ENCODE peak calls at places on chromosomes 4 and X, in four cellular contexts. D, K, Y and U are unnamed samples.

GRCh38 chr4:111204807-111205206 is 581.9 kb upstream of the PITX2 start:
- DNase-seq in K (no peak), Y (no peak), D (no peak), U (no peak)

GRCh38 chrX:122868626-122869025 is 315.5 kb upstream of the GRIA3 start:
- DNase-seq in Y (peak; percentile 4), K (no peak), D (no peak), U (no peak)

GRCh38 chr4:168604496-168605373 is 107.9 kb downstream of the PALLD start:
- DNase-seq in D (peak; percentile 96), K (peak; percentile 61), Y (peak; percentile 91), U (no peak)

GRCh38 chr4:166252487-166253402 is 379.7 kb downstream of the TLL1 start:
- DNase-seq in Y (peak; percentile 51), D (peak; percentile 44), K (no peak), U (no peak)

GRCh38 chr4:76641758-76642157 is 206.7 kb downstream of the SHROOM3 start:
- DNase-seq in K (no peak), Y (no peak), D (no peak), U (no peak)

GRCh38 chrX:13364230-13364629 is 44.4 kb upstream of the ATXN3L start:
- DNase-seq in D (no peak), Y (no peak), K (no peak), U (no peak)

GRCh38 chr4:135552131-135552530 is 1350.5 kb upstream of the PABPC4L start:
- DNase-seq in Y (no peak), K (no peak), D (no peak), U (no peak)

GRCh38 chr4:2598661-2599654 is 62.5 kb downstream of the FAM193A start:
- DNase-seq in K (no peak), D (no peak), Y (peak; percentile 67), U (no peak)

GRCh38 chr4:152938237-152938969 is 2.3 kb downstream of the FHDC1 start:
- DNase-seq in Y (no peak), K (no peak), D (no peak), U (no peak)

DNA sequence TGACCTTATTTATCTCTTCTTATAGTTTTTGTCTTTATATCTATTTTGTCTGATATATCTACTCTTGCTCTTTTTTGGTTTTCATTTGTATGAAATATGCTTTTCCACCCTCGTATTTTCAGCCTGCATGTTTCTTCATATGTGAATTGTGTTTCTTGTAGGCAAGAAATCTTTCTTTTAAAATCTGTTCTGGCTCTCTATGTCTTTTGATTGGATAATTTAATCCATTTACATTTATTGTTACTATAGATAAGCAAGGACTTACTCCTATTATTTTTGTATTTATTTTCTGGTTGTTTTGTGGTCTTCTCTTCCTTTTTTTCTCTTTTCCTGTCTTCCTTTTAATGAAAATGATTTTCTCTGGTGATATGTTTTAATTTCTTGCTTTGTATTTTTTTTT is 403.1 kb downstream of the DCAF12L2 start:
- DNase-seq in K (no peak), D (no peak), Y (no peak), U (no peak)
- TF ChIP-seq CTCF in K (no peak), D (no peak), Y (no peak), U (no peak)

GRCh38 chrX:69060631-69061408 is 104.4 kb downstream of the PJA1 start:
- DNase-seq in K (peak; percentile 63), Y (peak; percentile 55), D (no peak), U (no peak)
- TF ChIP-seq CTCF in K (peak; percentile 27), Y (peak; percentile 63), D (no peak), U (peak; percentile 73)

GRCh38 chrX:40663078-40663740 is 15.8 kb upstream of the CXorf38 start:
- DNase-seq in Y (no peak), K (no peak), D (no peak), U (no peak)

GRCh38 chrX:40661489-40661888 is 14.1 kb upstream of the CXorf38 start:
- DNase-seq in Y (no peak), K (no peak), D (no peak), U (no peak)

GRCh38 chrX:40660381-40660780 is 13.0 kb upstream of the CXorf38 start:
- DNase-seq in K (no peak), Y (no peak), D (no peak), U (no peak)

GRCh38 chrX:40663880-40664630 is 16.7 kb upstream of the CXorf38 start:
- DNase-seq in D (no peak), K (no peak), Y (peak; percentile 69), U (no peak)
- TF ChIP-seq CTCF in D (peak; percentile 10), K (no peak), Y (peak; percentile 64), U (peak; percentile 69)

GRCh38 chr4:112564706-112565270 is 48.8 kb upstream of the NEUROG2 start:
- DNase-seq in K (no peak), Y (no peak), D (no peak), U (no peak)
- TF ChIP-seq CTCF in K (no peak), Y (no peak), D (peak; percentile 28), U (no peak)

DNA sequence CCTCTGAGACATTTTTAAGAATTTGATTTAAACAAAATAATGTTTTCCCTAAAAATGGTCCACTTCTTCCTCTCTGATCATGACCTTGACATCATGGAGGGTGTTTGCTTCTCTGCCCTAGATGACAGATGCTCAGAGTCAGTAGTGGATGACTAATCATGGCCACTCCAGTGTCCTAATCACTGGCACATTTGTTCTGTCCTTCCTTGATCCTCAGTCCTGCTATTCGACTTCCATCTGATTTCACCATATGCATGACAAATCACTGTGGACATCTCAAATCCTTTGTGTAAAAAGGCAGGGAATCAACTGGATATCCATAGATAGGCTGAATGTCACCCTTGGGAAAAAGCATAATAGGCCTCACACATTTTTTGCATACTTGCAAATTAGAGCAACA is 9.0 kb downstream of the CRMP1 start:
- DNase-seq in D (no peak), Y (no peak), K (no peak), U (no peak)
- TF ChIP-seq CTCF in D (no peak), Y (no peak), K (no peak), U (no peak)

DNA sequence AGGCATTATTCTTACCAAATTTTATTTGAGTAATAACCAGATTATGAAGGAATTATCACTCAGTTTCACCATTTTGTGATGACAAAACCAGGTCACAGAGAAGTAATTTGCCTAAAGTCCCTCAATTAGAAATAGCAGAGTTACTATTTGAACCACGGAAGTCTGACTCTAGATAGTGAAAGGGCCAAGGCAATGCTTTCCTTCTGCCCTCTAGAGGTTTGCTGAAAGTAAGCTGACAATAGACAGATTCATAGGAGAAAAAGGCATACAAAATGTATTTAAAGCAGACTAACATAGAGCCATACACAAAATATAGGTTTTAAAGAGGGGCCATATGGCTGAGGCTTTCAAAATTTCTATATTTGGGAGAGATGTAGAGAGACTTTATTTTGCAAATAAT is 43.1 kb downstream of the CXXC4 start:
- DNase-seq in Y (no peak), K (no peak), D (peak; percentile 37), U (no peak)
- TF ChIP-seq CTCF in Y (no peak), K (no peak), D (peak; percentile 61), U (peak; percentile 61)

GRCh38 chr4:25857403-25857802 is 5.4 kb downstream of the SEL1L3 start:
- DNase-seq in K (no peak), Y (peak; percentile 24), D (peak; percentile 16), U (no peak)
- TF ChIP-seq CTCF in K (no peak), Y (peak; percentile 42), D (peak; percentile 11), U (no peak)

GRCh38 chr4:138979742-138980141 is 35.8 kb upstream of the NOCT start:
- DNase-seq in D (no peak), Y (no peak), K (no peak), U (no peak)

GRCh38 chr4:138983690-138984089 is 31.9 kb upstream of the NOCT start:
- DNase-seq in D (no peak), K (no peak), Y (no peak), U (no peak)

GRCh38 chr4:138982754-138983153 is 32.8 kb upstream of the NOCT start:
- DNase-seq in D (no peak), Y (no peak), K (no peak), U (no peak)

GRCh38 chr4:138984647-138985046 is 30.9 kb upstream of the NOCT start:
- DNase-seq in D (no peak), Y (no peak), K (no peak), U (no peak)

GRCh38 chr4:138981930-138982390 is 33.6 kb upstream of the NOCT start:
- DNase-seq in D (no peak), K (peak; percentile 66), Y (peak; percentile 95), U (no peak)
- TF ChIP-seq CTCF in D (no peak), K (no peak), Y (peak; percentile 57), U (peak; percentile 27)

GRCh38 chr4:6343950-6344408 is 74.3 kb downstream of the WFS1 start:
- DNase-seq in K (no peak), Y (peak; percentile 60), D (no peak), U (peak; percentile 55)
- TF ChIP-seq CTCF in K (no peak), Y (no peak), D (no peak), U (no peak)

DNA sequence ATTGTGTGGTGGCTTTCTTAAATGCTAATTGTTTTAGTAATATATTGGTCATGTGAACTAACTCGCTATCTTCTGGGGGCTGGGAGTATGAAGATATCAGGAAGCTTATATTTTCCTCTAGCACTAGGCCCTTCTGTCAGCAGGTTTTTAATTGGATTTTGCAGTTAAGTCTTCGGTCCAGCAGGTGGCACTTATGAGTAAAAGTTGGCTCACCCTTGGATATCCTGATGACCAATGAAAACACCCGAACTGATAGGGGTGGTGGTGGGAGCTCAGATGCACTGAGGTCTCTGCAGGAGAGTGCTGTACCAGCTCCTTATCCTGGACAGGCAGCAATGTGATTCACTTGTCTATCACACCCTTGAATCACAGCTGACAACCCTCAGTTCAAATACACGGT is 1365.8 kb upstream of the DIAPH2 start:
- DNase-seq in D (peak; percentile 60), K (no peak), Y (no peak), U (no peak)
- TF ChIP-seq CTCF in D (peak; percentile 57), K (no peak), Y (no peak), U (peak; percentile 46)